ENCODE peak calls at places on chromosomes 3 and 15, in five cellular contexts. X is naive thymus-derived CD4-positive, alpha-beta T cell; N is left ventricle myocardium inferior; L is pancreas; B is heart right ventricle. T is an unnamed sample. For H3K27me3, the result is how much of the 10 kb centered on the place peaks cover.

GRCh38 chr15:69795601-69796000 is 302.1 kb downstream of the TLE3 start:
- DNase-seq in B (no peak), X (no peak), L (peak), N (no peak), T (no peak)

GRCh38 chr3:73399106-73399505 is 225.6 kb downstream of the PDZRN3 start:
- DNase-seq in B (no peak), X (no peak), L (no peak), N (no peak), T (no peak)

GRCh38 chr15:68609618-68610017 is 30.8 kb downstream of the CORO2B start:
- DNase-seq in X (no peak), L (no peak), B (peak), N (peak), T (peak)

GRCh38 chr15:67210555-67211168 is 43.8 kb downstream of the AAGAB start:
- DNase-seq in L (no peak), N (no peak), X (no peak), B (no peak), T (no peak)

GRCh38 chr3:84877092-84877491 is 81.7 kb upstream of the CADM2 start:
- DNase-seq in X (no peak), N (no peak), B (no peak), L (no peak), T (no peak)

GRCh38 chr3:54427951-54428871 is 305.9 kb downstream of the CACNA2D3 start:
- DNase-seq in L (peak), N (peak), B (peak), X (no peak), T (peak)

GRCh38 chr3:42023380-42023779 is 61.5 kb upstream of the ULK4 start:
- DNase-seq in N (no peak), L (no peak), B (no peak), X (no peak), T (no peak)

GRCh38 chr3:14297784-14298236 is 104.6 kb upstream of the SLC6A6 start:
- DNase-seq in L (no peak), N (peak), B (peak), X (no peak), T (peak)

GRCh38 chr3:73624363-73625123 is at the start of gene PDZRN3:
- DNase-seq in B (peak), X (no peak), N (peak), L (peak), T (peak)

GRCh38 chr15:90957105-90957790 is 2.6 kb downstream of the RCCD1 start:
- DNase-seq in N (no peak), X (no peak), L (no peak), B (no peak), T (no peak)

GRCh38 chr15:80059786-80060489 is 462 bp downstream of the ZFAND6 start:
- DNase-seq in B (peak), L (peak), N (no peak), X (peak), T (peak)

GRCh38 chr15:45630958-45631691 is 3.7 kb upstream of the SQOR start:
- DNase-seq in B (no peak), N (no peak), X (no peak), L (no peak), T (no peak)

GRCh38 chr3:11459147-11459837 is 184.4 kb downstream of the VGLL4 start:
- DNase-seq in N (no peak), B (no peak), X (no peak), L (no peak), T (no peak)

GRCh38 chr3:158447408-158447807 is 123.6 kb upstream of the MLF1 start:
- DNase-seq in N (no peak), B (no peak), X (no peak), L (no peak), T (no peak)

GRCh38 chr3:69872783-69873378 is 126.7 kb upstream of the SAMMSON start:
- DNase-seq in N (no peak), L (no peak), X (no peak), B (no peak), T (peak)

GRCh38 chr15:79051941-79052731 is 38.4 kb downstream of the RASGRF1 start:
- DNase-seq in L (no peak), B (no peak), N (no peak), X (no peak), T (no peak)

GRCh38 chr3:134628884-134629283 is 21.9 kb downstream of the KY start:
- DNase-seq in L (peak), B (no peak), X (no peak), N (no peak), T (no peak)

GRCh38 chr3:183884097-183884436 is 613 bp downstream of the PARL start:
- DNase-seq in L (no peak), B (no peak), X (no peak), N (no peak), T (no peak)
- H3K27me3 ChIP-seq in L (under half), B (under half), X (under half), N (under half), T (under half)

GRCh38 chr3:171314341-171314740 is 145.9 kb downstream of the TNIK start:
- DNase-seq in L (no peak), B (no peak), X (no peak), N (no peak), T (no peak)
- H3K27ac ChIP-seq in L (no peak), B (no peak), X (no peak), N (no peak), T (no peak)

GRCh38 chr15:40787991-40788390 is 18.2 kb downstream of the C15orf62 start:
- DNase-seq in B (no peak), N (no peak), L (no peak), X (no peak), T (no peak)
- H3K27me3 ChIP-seq in B (under half), N (under half), L (under half), X (under half), T (under half)

GRCh38 chr15:84750583-84751092 is 2.2 kb downstream of the ZNF592 start:
- DNase-seq in X (no peak), L (no peak), B (no peak), N (no peak), T (no peak)
- H3K27ac ChIP-seq in X (peak), L (no peak), B (peak), N (peak), T (peak)

GRCh38 chr3:22371036-22371435 is 620.0 kb upstream of the ZNF385D start:
- DNase-seq in N (no peak), B (no peak), X (no peak), L (no peak), T (no peak)
- H3K27me3 ChIP-seq in N (under half), B (under half), X (under half), L (under half), T (under half)

DNA sequence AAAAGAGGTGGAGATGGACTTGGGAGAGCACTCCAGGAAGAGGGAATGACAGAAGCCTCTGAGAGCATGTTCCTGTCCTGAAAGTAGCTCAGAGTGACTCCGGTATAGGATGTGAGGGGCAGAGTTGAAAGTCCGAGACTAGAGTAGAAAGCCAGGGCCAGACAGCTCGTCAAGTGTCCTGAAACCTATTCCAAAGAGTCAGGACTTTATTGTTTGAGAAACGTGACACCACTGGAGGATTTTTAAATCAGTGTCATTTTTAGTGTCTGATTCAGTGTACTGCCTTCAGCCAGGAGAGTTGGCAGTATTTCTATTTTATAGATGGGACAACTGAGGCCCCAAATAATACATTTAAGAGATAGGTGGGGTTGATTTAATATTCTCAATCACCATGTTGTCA is 1.6 kb upstream of the RBMS3 start:
- DNase-seq in B (no peak), N (no peak), X (no peak), L (no peak), T (no peak)
- H3K27ac ChIP-seq in B (peak), N (peak), X (no peak), L (no peak), T (peak)

GRCh38 chr15:41892621-41893421 is 1.0 kb downstream of the SPTBN5 start:
- DNase-seq in L (peak), N (peak), X (peak), B (peak), T (peak)

GRCh38 chr15:41894791-41895463 is 1.1 kb upstream of the SPTBN5 start:
- DNase-seq in B (peak), N (peak), X (peak), L (peak), T (peak)

GRCh38 chr15:41895491-41895890 is 1.6 kb upstream of the SPTBN5 start:
- DNase-seq in L (no peak), X (no peak), N (no peak), B (no peak), T (peak)

GRCh38 chr15:41893422-41894250 is at the start of gene SPTBN5:
- DNase-seq in X (no peak), B (no peak), L (no peak), N (no peak), T (no peak)

DNA sequence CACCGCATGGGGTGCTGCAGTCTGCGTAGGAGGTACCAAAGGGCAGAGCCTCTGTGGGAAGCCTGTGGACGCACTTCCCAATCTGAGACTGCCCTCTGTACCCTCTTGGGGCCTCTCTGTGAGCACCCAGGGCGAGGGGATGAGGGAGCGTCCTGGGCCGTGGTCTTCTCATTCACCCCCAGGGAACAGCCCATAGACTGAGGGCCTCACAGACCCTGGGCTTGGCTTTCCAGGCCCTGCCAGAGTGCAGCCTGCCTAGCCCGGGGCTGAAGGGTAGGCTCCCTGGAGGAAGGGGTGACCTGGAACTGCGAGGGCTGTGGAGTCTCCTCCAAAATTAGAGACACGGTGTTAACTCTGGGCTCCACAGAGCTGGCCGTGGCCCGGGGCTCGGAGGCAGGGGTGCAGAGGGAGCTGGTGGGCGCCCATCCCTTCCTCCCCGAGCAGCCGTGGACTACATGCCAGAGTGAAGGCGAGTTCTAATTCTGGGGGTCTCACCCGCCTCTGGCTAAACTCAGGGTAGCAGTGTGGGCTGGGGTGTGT is 468 bp upstream of the SPTBN5 start:
- DNase-seq in L (no peak), X (no peak), B (no peak), N (no peak), T (no peak)
- H3K27me3 ChIP-seq in L (under half), X (under half), B (under half), N (under half), T (under half)

DNA sequence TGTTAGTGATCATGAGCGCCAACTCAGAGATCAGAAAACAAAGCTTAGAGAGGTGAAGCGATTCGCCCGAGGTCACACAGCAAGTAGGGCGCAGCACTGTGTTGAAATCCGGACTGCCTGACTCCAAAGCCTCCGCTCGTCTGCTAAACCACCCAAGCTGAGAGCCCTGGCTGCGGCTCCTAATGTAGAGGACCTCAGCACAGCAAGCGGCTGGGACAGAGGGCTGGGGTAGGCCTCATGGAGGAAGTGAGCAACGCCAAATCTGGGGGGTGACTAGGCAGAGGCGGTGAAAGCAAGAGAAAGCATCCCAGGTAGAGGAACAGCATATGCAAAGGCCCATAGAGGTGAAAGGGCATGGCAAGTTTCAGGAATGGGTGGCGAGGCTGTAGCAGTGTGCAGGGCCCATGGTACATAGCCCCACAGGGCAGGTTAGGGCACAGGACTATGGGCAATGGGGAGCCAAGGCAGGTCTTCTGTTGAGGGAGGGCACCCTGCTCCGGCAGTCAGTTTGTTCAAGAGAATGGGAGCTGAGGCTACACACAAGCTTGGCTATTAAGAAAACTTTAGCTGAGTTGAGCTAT is 795 bp upstream of the CFAP92 start:
- DNase-seq in B (no peak), X (no peak), L (no peak), N (no peak), T (no peak)
- H3K27ac ChIP-seq in B (no peak), X (peak), L (no peak), N (no peak), T (no peak)

T was measured in heart left ventricle.